ENCODE peak calls at places on chromosomes 7 and 10, in ten cellular contexts. Y, O, L, J, G, S, P, M, F and A are unnamed samples. For H3K9me3, the result is how much of the 10 kb centered on the place peaks cover.

GRCh38 chr7:12062062-12062461 is 149.0 kb upstream of the TMEM106B start:
- DNase-seq in L (no peak), O (peak), G (no peak), M (no peak), Y (peak), J (no peak), P (no peak), S (no peak), F (no peak), A (no peak)

GRCh38 chr7:47480576-47481538 is 101.1 kb downstream of the TNS3 start:
- DNase-seq in J (no peak), O (no peak), S (no peak), G (peak), M (no peak), Y (no peak), P (no peak), L (no peak), F (no peak), A (no peak)

GRCh38 chr10:30488319-30488718 is 54.3 kb downstream of the MAP3K8 start:
- DNase-seq in M (no peak), F (no peak), L (no peak), Y (no peak), G (no peak), J (no peak), S (no peak), O (no peak), P (no peak), A (no peak)

GRCh38 chr7:46356365-46356764 is 435.3 kb upstream of the IGFBP3 start:
- DNase-seq in J (no peak), F (no peak), P (no peak), M (no peak), L (no peak), G (no peak), S (no peak), Y (no peak), O (peak), A (no peak)

GRCh38 chr10:100970076-100970913 is 991 bp downstream of the SEMA4G start:
- DNase-seq in O (no peak), S (no peak), L (peak), Y (peak), J (no peak), G (no peak), M (no peak), P (no peak), F (no peak), A (no peak)

GRCh38 chr7:30907527-30908267 is 4.0 kb upstream of the AQP1 start:
- DNase-seq in L (no peak), G (no peak), Y (no peak), P (no peak), S (no peak), F (no peak), J (peak), M (no peak), O (no peak), A (no peak)

GRCh38 chr7:1920266-1920681 is 250.2 kb downstream of the ELFN1 start:
- DNase-seq in G (no peak), S (no peak), Y (no peak), J (peak), O (no peak), M (no peak), L (no peak), F (no peak), P (no peak), A (no peak)

GRCh38 chr7:94062372-94062771 is 58.2 kb upstream of the BET1 start:
- DNase-seq in M (peak), L (no peak), O (peak), P (no peak), G (peak), F (no peak), J (no peak), S (no peak), Y (no peak), A (no peak)

GRCh38 chr7:13990319-13990983 is 985 bp upstream of the ETV1 start:
- DNase-seq in G (peak), Y (peak), O (peak), M (peak), F (peak), L (peak), S (no peak), J (peak), P (no peak), A (peak)

GRCh38 chr10:18681971-18682403 is 22.8 kb downstream of the ARL5B start:
- DNase-seq in L (no peak), O (peak), S (no peak), M (peak), P (no peak), G (peak), J (no peak), F (no peak), Y (peak), A (no peak)

GRCh38 chr10:104291439-104291951 is 22.5 kb downstream of the GSTO2 start:
- DNase-seq in Y (peak), J (peak), G (peak), P (peak), O (peak), S (peak), M (peak), L (peak), F (peak), A (peak)

GRCh38 chr10:3119796-3120459 is 52.6 kb downstream of the PFKP start:
- DNase-seq in O (peak), S (no peak), Y (peak), G (peak), P (no peak), L (no peak), F (no peak), M (no peak), J (no peak), A (no peak)

GRCh38 chr10:113108180-113108835 is 158.3 kb downstream of the TCF7L2 start:
- DNase-seq in Y (peak), L (no peak), O (no peak), F (no peak), S (no peak), M (no peak), G (no peak), P (no peak), J (peak), A (no peak)

GRCh38 chr10:113099431-113100298 is 149.6 kb downstream of the TCF7L2 start:
- DNase-seq in M (peak), O (peak), Y (no peak), L (no peak), P (no peak), J (no peak), S (no peak), G (peak), F (no peak), A (no peak)

GRCh38 chr10:113103131-113103830 is 153.2 kb downstream of the TCF7L2 start:
- DNase-seq in S (no peak), P (no peak), O (peak), Y (no peak), L (no peak), J (no peak), M (peak), G (peak), F (no peak), A (no peak)

GRCh38 chr10:113100299-113100680 is 150.2 kb downstream of the TCF7L2 start:
- DNase-seq in Y (no peak), O (no peak), M (no peak), L (no peak), P (no peak), S (no peak), G (no peak), F (no peak), J (no peak), A (no peak)

GRCh38 chr10:113104071-113104470 is 154.0 kb downstream of the TCF7L2 start:
- DNase-seq in J (no peak), G (peak), P (no peak), Y (no peak), L (no peak), S (no peak), F (peak), O (peak), M (no peak), A (no peak)
- H3K4me3 ChIP-seq in J (no peak), G (peak), P (no peak), Y (no peak), L (no peak), S (no peak), F (no peak), O (no peak), M (no peak), A (no peak)

DNA sequence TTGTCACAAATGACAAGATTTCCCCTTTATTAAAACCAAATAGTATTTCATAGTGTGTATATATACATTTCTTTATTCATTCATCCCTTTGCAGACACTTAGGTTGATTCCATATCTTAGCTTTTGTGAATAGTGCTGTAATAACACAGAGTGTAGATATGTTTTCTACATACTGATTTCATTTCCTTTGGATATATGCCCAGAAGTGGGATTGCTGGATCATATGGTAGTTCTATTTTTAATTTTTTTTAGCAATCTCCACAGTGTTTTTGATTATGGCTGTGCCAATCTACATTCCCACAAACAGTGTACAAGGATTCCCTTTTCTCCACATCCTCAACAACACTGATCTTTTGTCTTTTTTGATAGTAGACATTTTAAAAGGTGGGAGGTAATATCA is 46.4 kb downstream of the CSTF2T start:
- DNase-seq in G (no peak), O (peak), L (no peak), J (no peak), F (no peak), S (no peak), P (no peak), Y (no peak), M (no peak), A (no peak)
- H3K27ac ChIP-seq in G (no peak), O (no peak), L (no peak), J (no peak), F (no peak), S (no peak), P (no peak), Y (no peak), M (no peak), A (peak)

DNA sequence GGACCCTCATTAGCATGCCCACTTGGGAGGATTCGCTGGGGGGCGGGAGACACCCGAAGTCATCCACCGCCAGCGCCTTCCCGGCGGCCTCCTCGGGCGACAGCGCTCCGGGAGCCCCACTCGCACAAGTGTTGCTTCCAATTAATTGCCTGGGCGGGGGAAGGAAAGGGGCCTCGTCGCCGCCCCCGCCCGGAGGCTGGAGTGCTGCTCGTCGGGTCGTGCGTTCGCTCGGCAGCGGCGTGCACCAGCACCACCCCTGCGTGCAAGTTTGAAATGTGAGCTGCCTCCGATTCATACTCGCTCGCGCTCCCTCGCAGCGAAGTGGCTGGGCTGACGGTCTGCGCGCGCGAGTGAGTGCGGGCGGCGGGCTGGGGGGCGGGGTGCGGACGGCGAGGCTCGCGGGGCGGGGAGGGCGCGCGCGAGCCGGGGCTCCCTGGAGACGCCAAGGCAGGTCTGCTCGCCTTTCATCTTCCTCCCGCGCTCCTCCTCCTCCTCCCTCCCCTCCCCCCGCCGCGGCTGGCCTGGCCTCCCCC is 104.6 kb upstream of the PPIF start:
- DNase-seq in G (peak), P (peak), L (peak), O (peak), S (peak), Y (no peak), J (peak), F (peak), M (peak), A (peak)
- H3K9me3 ChIP-seq in G (under half), P (under half), L (under half), O (under half), S (under half), Y (under half), J (under half), F (under half), M (under half), A (under half)

GRCh38 chr10:10138685-10139084 is 879.0 kb upstream of the CELF2 start:
- DNase-seq in G (peak), L (no peak), P (no peak), F (no peak), M (no peak), Y (no peak), J (no peak), S (no peak), O (peak), A (no peak)
- H3K4me3 ChIP-seq in G (peak), L (no peak), P (no peak), F (no peak), M (no peak), Y (no peak), J (peak), S (peak), O (no peak), A (no peak)

DNA sequence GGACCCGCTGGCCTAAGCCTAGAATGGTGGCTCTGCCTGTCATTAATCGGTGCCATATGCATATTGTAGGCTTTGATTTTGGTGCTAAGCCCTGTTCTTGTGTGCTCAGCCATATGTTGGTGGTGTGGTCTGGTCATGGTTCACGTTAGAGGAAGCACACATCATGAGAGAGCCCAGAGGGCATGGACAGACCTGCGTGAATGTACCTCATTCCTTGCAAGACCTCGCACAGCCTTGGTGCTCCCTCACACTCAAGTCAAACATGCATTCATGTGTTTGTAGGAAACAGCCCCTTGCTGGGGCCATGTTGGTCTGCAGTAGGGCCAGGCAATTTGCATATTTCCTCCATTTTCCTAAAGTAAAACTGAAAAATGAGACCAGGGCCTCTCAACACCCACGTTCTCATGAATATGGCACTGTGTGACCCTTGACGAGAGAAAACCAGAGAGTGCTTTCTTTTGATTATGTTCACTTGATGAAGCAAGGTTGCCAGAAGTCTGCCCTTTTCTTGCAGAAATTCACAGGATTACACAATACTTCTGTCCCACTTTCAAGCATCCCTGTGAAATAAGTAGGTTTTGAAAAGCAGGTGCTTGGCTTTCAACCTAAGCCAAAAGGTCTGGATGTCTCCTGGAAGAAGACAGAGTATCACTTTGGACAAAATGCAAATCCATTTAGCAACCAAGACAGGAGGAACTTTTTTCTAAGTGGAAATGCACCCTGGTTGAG is 268.8 kb downstream of the CELF2 start:
- DNase-seq in Y (no peak), O (no peak), P (no peak), F (no peak), S (no peak), L (no peak), G (no peak), J (no peak), M (no peak), A (no peak)
- H3K27ac ChIP-seq in Y (no peak), O (peak), P (no peak), F (no peak), S (no peak), L (no peak), G (no peak), J (no peak), M (no peak), A (no peak)

GRCh38 chr10:97863808-97864207 is 14.2 kb downstream of the GOLGA7B start:
- DNase-seq in G (no peak), P (no peak), Y (no peak), F (no peak), L (no peak), J (no peak), S (no peak), M (no peak), O (no peak), A (no peak)
- H3K9me3 ChIP-seq in G (under half), P (under half), Y (under half), F (under half), L (under half), J (under half), S (under half), M (under half), O (under half), A (under half)

DNA sequence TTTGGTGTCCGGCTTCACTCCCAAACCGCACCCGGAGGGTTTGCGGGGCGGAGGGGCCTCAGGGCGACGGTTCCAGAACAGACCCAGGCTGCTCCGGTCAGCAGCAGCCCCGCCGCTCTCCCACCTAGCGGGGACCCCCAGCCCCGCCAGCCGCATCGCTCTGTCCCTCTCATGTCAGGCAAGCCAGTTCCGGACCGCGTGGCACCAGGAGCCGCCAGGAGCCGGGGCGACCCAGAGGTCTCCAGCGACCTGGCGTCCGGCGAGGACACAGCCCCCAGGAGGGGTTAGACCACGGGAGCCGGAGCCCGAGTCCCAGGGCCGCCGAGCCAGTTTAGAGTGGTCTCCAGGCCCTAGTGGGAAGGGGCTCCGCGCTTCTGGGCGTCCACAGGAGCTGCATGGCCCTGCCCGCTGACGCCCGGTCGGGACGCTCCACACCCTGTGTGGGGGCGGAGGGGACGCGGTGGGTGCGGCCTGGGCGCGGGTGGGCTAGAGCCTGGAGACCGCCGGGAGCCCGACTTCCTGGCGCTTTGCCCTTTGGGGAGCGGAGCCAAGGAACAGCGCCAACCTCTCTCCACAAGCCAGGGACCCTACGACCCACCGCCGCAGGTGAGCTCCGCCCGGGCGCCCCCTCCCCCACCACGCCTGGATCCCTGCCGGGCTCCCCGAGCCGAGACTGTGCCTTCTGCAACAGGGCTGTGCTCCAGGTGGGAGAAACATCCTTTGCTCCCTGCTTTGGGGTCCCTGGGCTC is 43.4 kb downstream of the ZNF117 start:
- DNase-seq in O (no peak), P (no peak), L (no peak), J (no peak), G (no peak), Y (no peak), M (no peak), F (no peak), S (no peak), A (no peak)
- H3K4me3 ChIP-seq in O (peak), P (peak), L (peak), J (peak), G (peak), Y (no peak), M (peak), F (no peak), S (no peak), A (peak)

DNA sequence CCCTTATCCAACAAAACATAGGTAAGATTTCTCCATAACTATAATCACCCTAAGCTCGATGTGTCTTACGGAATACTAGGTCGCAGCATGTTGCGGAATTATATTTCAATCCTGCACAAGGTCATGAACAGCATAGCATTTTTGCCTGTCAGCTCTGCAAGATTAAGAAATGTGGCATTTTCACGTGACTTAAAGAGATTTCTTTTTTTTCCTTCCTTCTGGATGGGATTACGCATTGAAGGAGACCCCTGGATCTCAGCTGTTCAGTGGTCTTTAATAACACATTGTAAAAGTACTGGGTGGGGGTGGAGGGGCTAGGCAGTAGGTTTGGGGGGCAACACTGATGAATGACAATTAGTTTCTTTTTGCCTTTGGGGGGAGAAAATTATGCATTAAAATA is 106.7 kb downstream of the CUBN start:
- DNase-seq in Y (no peak), P (no peak), S (no peak), M (no peak), O (peak), F (no peak), J (no peak), L (no peak), G (peak), A (no peak)
- H3K27ac ChIP-seq in Y (no peak), P (peak), S (peak), M (peak), O (no peak), F (peak), J (peak), L (peak), G (peak), A (peak)

DNA sequence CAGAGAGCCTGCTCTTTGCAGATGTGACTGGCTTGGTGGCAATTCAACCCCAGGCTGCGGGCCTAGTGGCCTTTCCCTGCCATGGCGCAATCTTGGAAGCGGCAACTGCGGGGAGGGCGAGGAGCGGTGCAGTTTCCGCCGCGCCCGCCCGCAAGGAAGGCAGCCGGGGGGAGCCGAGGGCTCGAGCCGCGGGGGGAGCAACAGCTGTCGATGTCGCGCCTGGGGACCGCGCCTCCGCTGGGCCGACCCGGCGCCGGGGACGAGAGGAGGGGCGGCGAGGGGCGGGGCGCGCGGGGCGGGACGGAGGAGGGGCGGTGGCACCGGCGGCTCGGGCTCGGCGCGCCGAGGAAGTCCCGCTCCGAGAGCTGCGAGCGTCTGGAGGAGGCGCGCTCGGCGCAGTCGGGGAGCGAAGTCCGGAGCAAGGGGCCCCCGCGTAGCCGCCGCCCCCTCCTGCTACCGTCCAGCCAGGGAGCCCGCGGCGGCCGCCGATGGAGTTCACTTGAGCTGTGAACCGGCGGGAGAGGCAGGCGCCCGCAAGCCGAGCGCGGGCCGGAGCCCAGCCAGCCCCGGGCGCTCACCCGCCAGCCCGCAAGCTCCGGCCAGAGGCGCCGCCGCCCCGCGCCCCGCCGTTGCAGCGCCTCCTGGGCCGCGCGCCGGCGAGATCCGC is 438.1 kb upstream of the GALNT17 start:
- DNase-seq in S (peak), G (peak), J (peak), F (peak), P (peak), O (peak), M (peak), Y (peak), L (peak), A (peak)
- H3K9me3 ChIP-seq in S (under half), G (under half), J (under half), F (under half), P (under half), O (under half), M (under half), Y (under half), L (under half), A (under half)

DNA sequence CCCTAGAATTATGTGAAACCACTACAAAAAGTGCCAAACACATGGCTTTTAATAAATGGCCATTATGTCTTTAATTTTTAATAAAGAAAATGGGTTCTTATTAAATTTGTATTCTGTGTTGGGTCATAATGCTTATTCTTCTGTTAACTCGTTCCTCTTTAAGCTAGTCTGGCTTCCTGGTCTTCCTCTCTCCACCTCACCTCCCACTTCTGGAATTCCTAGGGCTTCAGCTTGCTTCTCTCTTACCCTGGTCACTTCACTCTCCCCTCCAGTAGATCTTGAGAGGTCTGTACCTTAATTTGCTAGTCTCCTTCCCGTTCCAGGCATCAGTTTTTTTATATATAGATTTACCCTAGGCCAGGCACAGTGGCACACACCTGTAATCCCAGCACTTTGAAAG is 111.2 kb downstream of the RALA start:
- DNase-seq in G (no peak), O (no peak), J (no peak), S (no peak), Y (no peak), L (no peak), P (no peak), F (no peak), M (no peak), A (no peak)
- H3K4me3 ChIP-seq in G (peak), O (no peak), J (peak), S (no peak), Y (peak), L (no peak), P (no peak), F (no peak), M (peak), A (peak)